ENCODE peak calls at places on chromosome 10, in ten cellular contexts. I is PC-9, Q is ovary, B is neural progenitor cell, L is uterus, P is astrocyte of the spinal cord, F is thoracic aorta, A is fibroblast of pulmonary artery, T is tibial nerve, D is cardiac fibroblast. R is an unnamed sample.

GRCh38 chr10:50501478-50501877 is 122.3 kb downstream of the SGMS1 start:
- DNase-seq in I (no peak), Q (no peak), B (no peak), L (no peak), P (peak; percentile 37), F (no peak), A (peak; percentile 43), T (no peak), D (peak; percentile 32), R (no peak)

GRCh38 chr10:84846646-84847045 is 518.3 kb downstream of the CCSER2 start:
- DNase-seq in I (no peak), Q (no peak), B (peak; percentile 75), L (no peak), P (no peak), F (no peak), A (no peak), T (no peak), D (no peak), R (no peak)

GRCh38 chr10:99883523-99883922 is 101.1 kb downstream of the ABCC2 start:
- DNase-seq in I (no peak), Q (no peak), B (no peak), L (no peak), P (no peak), F (no peak), A (no peak), T (no peak), D (no peak), R (no peak)

GRCh38 chr10:77695186-77695585 is 57.6 kb upstream of the KCNMA1 start:
- DNase-seq in I (no peak), Q (no peak), B (no peak), L (no peak), P (no peak), F (no peak), A (no peak), T (no peak), D (no peak), R (no peak)

GRCh38 chr10:80501381-80501912 is 36.3 kb upstream of the SH2D4B start:
- DNase-seq in I (peak; percentile 81), Q (no peak), B (no peak), L (no peak), P (no peak), F (no peak), A (no peak), T (no peak), D (peak; percentile 49), R (no peak)

GRCh38 chr10:13615650-13616049 is 28.9 kb downstream of the PRPF18 start:
- DNase-seq in I (no peak), Q (no peak), B (peak; percentile 48), L (no peak), P (peak; percentile 53), F (no peak), A (no peak), T (no peak), D (no peak), R (no peak)

GRCh38 chr10:78033623-78034470 is at the start of gene RPS24:
- DNase-seq in I (peak; percentile 97), Q (peak; percentile 96), B (peak; percentile 97), L (peak; percentile 96), P (peak; percentile 99), F (peak; percentile 88), A (peak; percentile 98), T (peak; percentile 96), D (peak; percentile 98), R (peak; percentile 94)

GRCh38 chr10:26776258-26776657 is 78.8 kb downstream of the PDSS1 start:
- DNase-seq in I (no peak), Q (no peak), B (no peak), L (no peak), P (no peak), F (no peak), A (no peak), T (no peak), D (no peak), R (no peak)

GRCh38 chr10:119305860-119306513 is 98.6 kb downstream of the GRK5 start:
- DNase-seq in I (peak; percentile 79), Q (peak; percentile 73), B (no peak), L (peak; percentile 80), P (peak; percentile 97), F (peak; percentile 82), A (peak; percentile 97), T (peak; percentile 68), D (peak; percentile 98), R (no peak)

GRCh38 chr10:124087672-124088634 is 5.4 kb downstream of the CHST15 start:
- DNase-seq in I (no peak), Q (peak; percentile 48), B (no peak), L (no peak), P (no peak), F (no peak), A (no peak), T (no peak), D (no peak), R (no peak)

GRCh38 chr10:57982091-57982490 is 285.6 kb downstream of the IPMK start:
- DNase-seq in I (no peak), Q (no peak), B (no peak), L (no peak), P (no peak), F (no peak), A (no peak), T (no peak), D (no peak), R (no peak)

GRCh38 chr10:7410800-7411670 is at the start of gene SFMBT2:
- DNase-seq in I (peak; percentile 15), Q (peak; percentile 80), B (peak; percentile 82), L (peak; percentile 66), P (peak; percentile 66), F (no peak), A (peak; percentile 72), T (peak; percentile 50), D (peak; percentile 58), R (peak; percentile 68)

GRCh38 chr10:120516426-120516825 is 59.4 kb downstream of the PLPP4 start:
- DNase-seq in I (no peak), Q (no peak), B (peak; percentile 26), L (no peak), P (peak; percentile 58), F (no peak), A (no peak), T (no peak), D (no peak), R (no peak)

GRCh38 chr10:133168617-133169031 is 8.6 kb downstream of the KNDC1 start:
- DNase-seq in I (no peak), Q (no peak), B (no peak), L (no peak), P (no peak), F (no peak), A (no peak), T (no peak), D (no peak), R (no peak)

GRCh38 chr10:112738586-112739218 is 211.3 kb upstream of the TCF7L2 start:
- DNase-seq in I (no peak), Q (no peak), B (peak; percentile 43), L (no peak), P (peak; percentile 29), F (no peak), A (no peak), T (no peak), D (no peak), R (no peak)

DNA sequence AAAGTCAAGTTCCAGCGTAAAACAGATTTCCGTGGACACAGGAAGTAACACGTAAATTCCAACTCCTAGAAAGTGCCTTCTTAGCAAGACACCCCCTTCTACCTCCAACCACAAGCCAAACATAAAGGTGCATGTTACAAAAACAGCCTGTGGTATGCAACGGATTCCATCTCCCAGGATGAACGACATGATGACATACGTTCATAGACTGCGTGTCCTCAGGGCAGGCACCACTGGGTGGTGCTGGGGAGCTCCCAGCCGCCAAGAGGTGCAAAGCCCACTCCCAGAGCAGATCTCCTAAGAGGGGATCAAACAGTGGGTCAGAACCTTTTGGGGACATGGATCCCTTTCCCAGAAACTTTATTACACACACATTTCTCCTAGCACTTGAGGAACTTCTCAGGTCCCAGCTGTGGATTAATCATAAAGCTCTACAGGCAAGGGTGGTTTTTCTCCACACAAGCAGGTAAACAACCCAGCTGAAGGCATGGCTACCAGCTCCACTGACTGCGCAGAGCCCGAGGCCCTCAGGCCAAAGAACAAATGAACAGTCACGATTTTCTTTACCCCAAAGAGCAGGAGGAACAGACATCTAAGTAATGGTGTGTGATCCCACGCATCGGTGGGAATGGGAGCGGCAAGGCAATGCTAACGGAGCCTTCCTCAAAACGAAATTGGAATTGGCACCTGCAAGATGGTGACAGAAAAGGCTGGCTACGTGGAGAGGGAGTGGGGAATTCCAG is 13.8 kb downstream of the PSAP start:
- DNase-seq in I (no peak), Q (no peak), B (peak; percentile 65), L (no peak), P (no peak), F (no peak), A (peak; percentile 18), T (no peak), D (no peak), R (no peak)
- H3K4me3 ChIP-seq in I (no peak overlapping the region), Q (no peak overlapping the region), B (no peak overlapping the region), L (no peak overlapping the region), P (no peak overlapping the region), F (no peak overlapping the region), A (no peak overlapping the region), T (no peak overlapping the region), D (no peak overlapping the region), R (peak overlapping the region; percentile 26)

GRCh38 chr10:24759706-24760105 is 36.0 kb upstream of the ARHGAP21 start:
- DNase-seq in I (no peak), Q (no peak), B (peak; percentile 66), L (no peak), P (no peak), F (no peak), A (no peak), T (no peak), D (no peak), R (no peak)

GRCh38 chr10:24762161-24762924 is 38.7 kb upstream of the ARHGAP21 start:
- DNase-seq in I (no peak), Q (no peak), B (no peak), L (no peak), P (peak; percentile 16), F (no peak), A (peak; percentile 57), T (no peak), D (peak; percentile 58), R (no peak)

GRCh38 chr10:24762966-24763623 is 39.4 kb upstream of the ARHGAP21 start:
- DNase-seq in I (peak; percentile 32), Q (no peak), B (no peak), L (no peak), P (peak; percentile 38), F (no peak), A (peak; percentile 52), T (no peak), D (peak; percentile 53), R (no peak)
- H3K4me3 ChIP-seq in I (no peak overlapping the region), Q (no peak overlapping the region), B (no peak overlapping the region), L (no peak overlapping the region), P (no peak overlapping the region), F (no peak overlapping the region), A (no peak overlapping the region), T (no peak overlapping the region), D (no peak overlapping the region), R (no peak overlapping the region)

DNA sequence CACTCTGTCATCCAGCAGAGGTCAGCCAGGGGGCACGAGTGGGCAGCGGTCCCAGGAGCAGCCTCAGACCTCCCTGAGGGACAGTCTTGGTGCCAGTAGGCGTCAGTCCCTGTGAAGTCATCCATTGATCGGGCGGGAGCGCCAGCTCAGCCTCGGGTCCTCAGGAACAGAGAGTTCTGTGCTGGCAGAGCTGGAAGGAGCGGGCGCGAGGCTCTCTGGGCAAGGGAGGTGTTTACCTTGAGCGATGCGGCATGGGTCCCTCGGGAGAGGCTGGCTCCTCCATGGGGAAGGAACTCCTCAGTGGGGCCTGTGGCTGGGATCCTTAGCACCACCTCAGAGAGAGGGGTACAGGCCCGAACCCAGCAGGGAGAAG is 101.1 kb upstream of the PPIF start:
- DNase-seq in I (no peak), Q (peak; percentile 74), B (no peak), L (peak; percentile 65), P (no peak), F (peak; percentile 79), A (no peak), T (no peak), D (peak; percentile 47), R (peak; percentile 80)
- H3K4me3 ChIP-seq in I (no peak overlapping the region), Q (no peak overlapping the region), B (no peak overlapping the region), L (no peak overlapping the region), P (no peak overlapping the region), F (peak overlapping the region; percentile 4), A (no peak overlapping the region), T (no peak overlapping the region), D (no peak overlapping the region), R (peak overlapping the region; percentile 70)

GRCh38 chr10:110356628-110357245 is 52.0 kb upstream of the SMNDC1 start:
- DNase-seq in I (peak; percentile 71), Q (peak; percentile 44), B (no peak), L (no peak), P (peak; percentile 86), F (no peak), A (peak; percentile 76), T (no peak), D (peak; percentile 90), R (no peak)
- H3K4me3 ChIP-seq in I (no peak overlapping the region), Q (no peak overlapping the region), B (no peak overlapping the region), L (no peak overlapping the region), P (no peak overlapping the region), F (no peak overlapping the region), A (no peak overlapping the region), T (no peak overlapping the region), D (no peak overlapping the region), R (peak overlapping the region; percentile 22)